ENCODE peak calls at places on chromosome 19, in six cellular contexts. H is HepG2, L is upper lobe of left lung, I is HCT116, J is K562, U is GM12878. S is an unnamed sample.

GRCh38 chr19:41969196-41969595 is 10.1 kb upstream of the RABAC1 start:
- ATAC-seq in H (no peak), L (no peak), I (no peak), J (no peak), U (no peak), S (no peak)

GRCh38 chr19:35399948-35400772 is 29.3 kb downstream of the GPR42 start:
- ATAC-seq in H (no peak), L (no peak), I (no peak), J (no peak), U (no peak), S (no peak)

GRCh38 chr19:21835810-21836444 is at the start of gene ZNF43:
- ATAC-seq in H (peak; percentile 99), L (peak; percentile 99), I (no peak), J (peak; percentile 95), U (peak; percentile 61), S (peak; percentile 99)

GRCh38 chr19:7492142-7493055 is 3.6 kb upstream of the PEX11G start:
- ATAC-seq in H (no peak), L (no peak), I (no peak), J (no peak), U (no peak), S (no peak)

GRCh38 chr19:17538684-17539287 is 16.7 kb upstream of the COLGALT1 start:
- ATAC-seq in H (peak; percentile 56), L (no peak), I (peak; percentile 0), J (peak; percentile 16), U (peak; percentile 67), S (no peak)

GRCh38 chr19:6528544-6529121 is 2.2 kb upstream of the TNFSF9 start:
- ATAC-seq in H (peak; percentile 59), L (peak; percentile 59), I (no peak), J (peak; percentile 54), U (peak; percentile 25), S (peak; percentile 28)

GRCh38 chr19:36330226-36330625 is 48.8 kb downstream of the ZFP14 start:
- ATAC-seq in H (no peak), L (no peak), I (no peak), J (no peak), U (no peak), S (no peak)

GRCh38 chr19:50060107-50060506 is 34.3 kb downstream of the ZNF473 start:
- ATAC-seq in H (no peak), L (no peak), I (no peak), J (no peak), U (no peak), S (no peak)

GRCh38 chr19:35240322-35240721 is 8.5 kb upstream of the LSR start:
- ATAC-seq in H (no peak), L (no peak), I (no peak), J (no peak), U (peak; percentile 86), S (no peak)

GRCh38 chr19:11624064-11624463 is 26.8 kb downstream of the ZNF627 start:
- ATAC-seq in H (peak; percentile 41), L (peak; percentile 77), I (no peak), J (no peak), U (no peak), S (no peak)

GRCh38 chr19:16216744-16217670 is 19.3 kb downstream of the AP1M1 start:
- ATAC-seq in H (no peak), L (peak; percentile 28), I (no peak), J (no peak), U (no peak), S (no peak)

GRCh38 chr19:35696835-35697234 is 7.5 kb upstream of the ZBTB32 start:
- ATAC-seq in H (peak; percentile 59), L (no peak), I (no peak), J (no peak), U (peak; percentile 71), S (no peak)

DNA sequence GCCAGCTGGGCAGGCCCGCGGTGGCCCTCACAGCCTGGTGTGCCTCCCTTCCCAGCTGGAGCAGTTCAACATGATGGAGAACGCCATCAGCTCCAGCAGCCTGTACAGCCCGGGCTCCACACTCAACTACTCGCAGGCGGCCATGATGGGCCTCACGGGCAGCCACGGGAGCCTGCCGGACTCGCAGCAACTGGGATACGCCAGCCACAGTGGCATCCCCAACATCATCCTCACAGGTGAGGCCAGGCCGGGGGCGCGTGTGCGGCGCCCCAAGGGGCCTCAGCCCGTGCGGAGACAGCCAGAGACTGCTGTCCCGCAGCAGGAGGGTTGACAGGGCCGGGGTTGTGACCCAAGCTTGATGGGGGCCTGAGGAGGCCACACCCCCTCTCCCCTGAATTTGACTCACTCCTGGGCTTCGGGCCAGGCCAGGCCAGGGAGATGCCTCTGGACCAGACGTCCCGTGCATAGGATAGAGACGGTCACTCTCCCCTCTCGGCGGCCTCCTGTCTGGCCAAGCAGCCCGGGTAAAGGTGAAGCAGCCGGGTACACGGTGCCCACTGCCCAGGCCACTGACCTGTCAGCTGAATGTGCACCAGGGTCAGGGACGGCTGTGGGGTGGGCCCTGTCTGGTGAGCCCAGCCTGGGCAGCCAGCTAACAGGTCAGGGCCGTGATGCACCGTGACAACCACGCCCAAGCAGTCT is 15.4 kb downstream of the COMP start:
- ATAC-seq in H (no peak), L (peak; percentile 6), I (no peak), J (no peak), U (no peak), S (no peak)
- TF ChIP-seq POLR2AphosphoS5 in H (no peak), L (no peak), I (no peak), J (no peak), U (no peak), S (no peak)

GRCh38 chr19:45082170-45082569 is 3.1 kb downstream of the GEMIN7 start:
- ATAC-seq in H (no peak), L (no peak), I (no peak), J (no peak), U (no peak), S (no peak)

GRCh38 chr19:45078390-45079062 is 534 bp upstream of the GEMIN7 start:
- ATAC-seq in H (no peak), L (no peak), I (peak; percentile 4), J (no peak), U (no peak), S (peak; percentile 3)

GRCh38 chr19:45076851-45077730 is 813 bp upstream of the ZNF296 start:
- ATAC-seq in H (no peak), L (no peak), I (no peak), J (no peak), U (no peak), S (no peak)

GRCh38 chr19:45079911-45080469 is 930 bp downstream of the GEMIN7 start:
- ATAC-seq in H (no peak), L (no peak), I (no peak), J (no peak), U (no peak), S (no peak)

GRCh38 chr19:45079063-45079910 is at the start of gene GEMIN7:
- ATAC-seq in H (peak; percentile 74), L (peak; percentile 91), I (peak; percentile 56), J (peak; percentile 70), U (peak; percentile 56), S (peak; percentile 78)
- TF ChIP-seq POLR2A in H (peak; percentile 62), L (peak; percentile 61), I (no peak), J (peak; percentile 83), U (peak; percentile 83), S (peak; percentile 44)

DNA sequence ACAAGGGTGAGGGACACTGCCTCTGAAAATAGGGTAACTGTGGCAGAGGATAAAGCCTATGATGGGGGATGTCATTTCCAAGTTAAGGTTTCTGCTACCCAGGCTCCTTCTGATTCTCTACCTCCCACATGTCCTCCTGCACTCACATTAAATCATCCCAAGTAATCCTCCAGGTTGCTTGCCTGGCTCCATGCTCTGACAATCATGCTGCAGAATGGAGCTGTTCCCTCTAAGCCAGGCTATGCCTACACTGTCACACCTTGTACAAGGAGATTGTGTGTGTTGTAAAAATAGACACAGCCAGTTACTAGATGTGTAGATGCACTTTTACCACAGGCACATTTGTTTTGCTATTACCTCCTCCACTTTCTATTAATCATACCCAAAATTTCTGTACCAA is 8.0 kb downstream of the ZNF416 start:
- ATAC-seq in H (no peak), L (no peak), I (no peak), J (no peak), U (no peak), S (no peak)
- H3K9me3 ChIP-seq in H (peaks cover 96% of the 10 kb centered on the region), L (peaks cover 100% of the 10 kb centered on the region), I (peaks cover 64% of the 10 kb centered on the region), J (peaks cover 20% of the 10 kb centered on the region), U (peaks cover 66% of the 10 kb centered on the region), S (peaks cover 12% of the 10 kb centered on the region)

GRCh38 chr19:4115050-4115817 is 8.7 kb downstream of the MAP2K2 start:
- ATAC-seq in H (no peak), L (no peak), I (no peak), J (no peak), U (peak; percentile 96), S (no peak)

GRCh38 chr19:4114181-4114580 is 9.7 kb downstream of the MAP2K2 start:
- ATAC-seq in H (no peak), L (no peak), I (no peak), J (no peak), U (no peak), S (no peak)

GRCh38 chr19:4113398-4114088 is 10.4 kb downstream of the MAP2K2 start:
- ATAC-seq in H (no peak), L (no peak), I (no peak), J (no peak), U (no peak), S (no peak)

GRCh38 chr19:4109626-4109945 is 14.3 kb downstream of the MAP2K2 start:
- ATAC-seq in H (no peak), L (no peak), I (no peak), J (no peak), U (no peak), S (no peak)

GRCh38 chr19:4112367-4112766 is 11.6 kb downstream of the MAP2K2 start:
- ATAC-seq in H (no peak), L (no peak), I (no peak), J (no peak), U (no peak), S (no peak)
- TF ChIP-seq POLR2AphosphoS5 in H (no peak), L (no peak), I (no peak), J (no peak), U (no peak), S (no peak)

GRCh38 chr19:662962-663681 is at the start of gene RNF126:
- ATAC-seq in H (peak; percentile 24), L (peak; percentile 90), I (peak; percentile 85), J (peak; percentile 83), U (peak; percentile 64), S (peak; percentile 88)
- TF ChIP-seq POLR2A in H (peak; percentile 78), L (peak; percentile 72), I (peak; percentile 61), J (no peak), U (peak; percentile 81), S (peak; percentile 41)

GRCh38 chr19:44499962-44500949 is at the start of gene ZNF180:
- ATAC-seq in H (peak; percentile 93), L (peak; percentile 99), I (peak; percentile 93), J (peak; percentile 99), U (peak; percentile 94), S (peak; percentile 96)

GRCh38 chr19:44496711-44497110 is 3.6 kb downstream of the ZNF180 start:
- ATAC-seq in H (no peak), L (no peak), I (no peak), J (no peak), U (no peak), S (no peak)

GRCh38 chr19:44498988-44499387 is 1.3 kb downstream of the ZNF180 start:
- ATAC-seq in H (no peak), L (no peak), I (no peak), J (no peak), U (no peak), S (no peak)

DNA sequence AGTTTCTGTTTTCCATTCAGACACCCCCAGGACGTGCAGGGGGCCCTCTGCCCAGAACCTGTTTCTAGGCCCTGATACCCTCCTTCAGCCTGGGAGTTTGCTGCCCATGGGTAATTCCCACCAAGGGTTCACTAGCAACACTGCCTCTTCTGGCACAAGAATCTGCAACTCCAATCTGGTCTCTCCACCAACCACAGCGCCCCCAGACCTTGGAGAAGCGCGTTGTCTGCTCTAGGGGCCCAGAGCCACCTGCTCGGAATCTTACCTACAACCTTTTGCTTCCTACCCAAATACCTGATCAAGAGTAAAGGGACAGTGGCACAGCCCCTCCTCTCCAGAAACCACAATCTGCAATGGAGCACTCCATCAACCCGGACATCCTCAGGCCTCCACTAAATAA is 763 bp downstream of the ZNF180 start:
- ATAC-seq in H (no peak), L (no peak), I (peak; percentile 6), J (no peak), U (no peak), S (no peak)
- H3K9me3 ChIP-seq in H (peaks cover 42% of the 10 kb centered on the region), L (peaks cover 48% of the 10 kb centered on the region), I (peaks cover 18% of the 10 kb centered on the region), J (peaks cover 16% of the 10 kb centered on the region), U (peaks cover 32% of the 10 kb centered on the region), S (no peaks in the 10 kb centered on the region)